ENCODE peak calls at places on chromosomes 3 and 15, in nine cellular contexts. P, Q, E, H, S, L, Z, B and N are unnamed samples.

GRCh38 chr3:32856901-32857507 is 39.2 kb downstream of the TRIM71 start:
- DNase-seq in S (no peak), L (no peak), Q (no peak), P (no peak), E (no peak), H (no peak), B (no peak), Z (no peak), N (no peak)

GRCh38 chr15:91853501-91853967 is at the start of gene SLCO3A1:
- DNase-seq in H (peak; percentile 67), B (peak; percentile 78), E (peak; percentile 44), Q (peak; percentile 69), L (peak; percentile 57), P (peak; percentile 90), Z (peak; percentile 87), S (peak; percentile 79), N (peak; percentile 76)

GRCh38 chr3:152539191-152539764 is 270.5 kb downstream of the MBNL1 start:
- DNase-seq in B (peak; percentile 16), S (no peak), L (no peak), H (no peak), Q (no peak), P (peak; percentile 17), E (no peak), Z (no peak), N (no peak)

GRCh38 chr15:86337071-86337470 is 257.4 kb downstream of the AGBL1 start:
- DNase-seq in Z (no peak), E (no peak), S (no peak), L (no peak), B (no peak), P (no peak), H (no peak), Q (no peak), N (no peak)

GRCh38 chr15:31221936-31222515 is 104.6 kb upstream of the KLF13 start:
- DNase-seq in S (no peak), B (no peak), E (no peak), Q (no peak), H (no peak), P (peak; percentile 67), Z (no peak), L (no peak), N (no peak)

GRCh38 chr3:58559586-58559985 is 17.6 kb downstream of the FAM107A start:
- DNase-seq in S (no peak), Z (no peak), L (no peak), P (no peak), H (no peak), E (no peak), B (no peak), Q (no peak), N (no peak)

GRCh38 chr3:18946524-18946923 is 201.8 kb upstream of the KCNH8 start:
- DNase-seq in P (no peak), B (peak; percentile 34), S (no peak), L (no peak), Z (no peak), E (no peak), H (no peak), Q (no peak), N (no peak)

GRCh38 chr3:122892561-122892960 is 97.7 kb downstream of the SLC49A4 start:
- DNase-seq in B (no peak), E (no peak), H (no peak), Q (no peak), S (no peak), P (no peak), Z (no peak), L (no peak), N (no peak)

GRCh38 chr15:57307527-57308193 is 68.6 kb upstream of the CGNL1 start:
- DNase-seq in B (no peak), S (no peak), Q (no peak), E (no peak), Z (peak; percentile 42), L (no peak), H (no peak), P (peak; percentile 18), N (no peak)

GRCh38 chr15:52220251-52220650 is 29.1 kb upstream of the GNB5 start:
- DNase-seq in S (no peak), E (no peak), B (no peak), Z (no peak), P (no peak), L (no peak), H (no peak), Q (peak; percentile 13), N (no peak)

GRCh38 chr3:156862338-156862737 is 36.2 kb downstream of the LEKR1 start:
- DNase-seq in H (no peak), P (no peak), Q (no peak), S (no peak), E (no peak), Z (no peak), L (no peak), B (no peak), N (no peak)

GRCh38 chr3:151156618-151157216 is 46.3 kb downstream of the GPR171 start:
- DNase-seq in H (peak; percentile 45), E (peak; percentile 65), Q (peak; percentile 74), Z (no peak), L (peak; percentile 61), S (no peak), B (peak; percentile 77), P (peak; percentile 69), N (no peak)

GRCh38 chr15:73870700-73871408 is 2.5 kb upstream of the TBC1D21 start:
- DNase-seq in Z (no peak), H (no peak), E (no peak), P (no peak), L (peak; percentile 66), B (no peak), S (no peak), Q (peak; percentile 8), N (no peak)

GRCh38 chr3:113035387-113035982 is 44.7 kb downstream of the GTPBP8 start:
- DNase-seq in Q (peak; percentile 67), P (peak; percentile 61), Z (no peak), L (peak; percentile 42), S (no peak), E (peak; percentile 52), H (peak; percentile 68), B (peak; percentile 49), N (no peak)

GRCh38 chr15:90318591-90318990 is 33.5 kb upstream of the ZNF774 start:
- DNase-seq in B (no peak), E (no peak), Z (no peak), H (no peak), Q (no peak), S (no peak), L (no peak), P (no peak), N (no peak)

GRCh38 chr3:151037746-151038145 is 47.7 kb upstream of the MED12L start:
- DNase-seq in B (no peak), Q (peak; percentile 95), E (peak; percentile 96), H (peak; percentile 12), S (no peak), L (peak; percentile 98), P (no peak), Z (peak; percentile 62), N (no peak)

GRCh38 chr15:99154271-99154670 is 49.4 kb downstream of the SYNM start:
- DNase-seq in Z (no peak), S (no peak), L (peak; percentile 42), H (no peak), P (peak; percentile 10), E (no peak), B (no peak), Q (no peak), N (no peak)

GRCh38 chr3:133676336-133677118 is 14.8 kb upstream of the TOPBP1 start:
- DNase-seq in Z (no peak), E (no peak), Q (no peak), B (no peak), P (peak; percentile 46), L (no peak), H (no peak), S (no peak), N (no peak)

GRCh38 chr15:80768158-80768557 is 11.0 kb upstream of the CEMIP start:
- DNase-seq in H (no peak), Q (no peak), Z (no peak), P (no peak), E (no peak), S (no peak), L (no peak), B (no peak), N (no peak)

GRCh38 chr15:81531141-81531592 is 157.2 kb upstream of the TMC3 start:
- DNase-seq in P (peak; percentile 15), E (peak; percentile 21), S (no peak), L (peak; percentile 71), Q (peak; percentile 4), Z (no peak), H (no peak), B (no peak), N (no peak)

GRCh38 chr3:177126015-177126773 is 71.1 kb downstream of the TBL1XR1 start:
- DNase-seq in Z (no peak), L (peak; percentile 98), S (no peak), Q (peak; percentile 90), E (peak; percentile 93), B (no peak), H (no peak), P (no peak), N (no peak)

GRCh38 chr15:29800441-29801366 is 21.6 kb downstream of the TJP1 start:
- DNase-seq in Q (no peak), L (no peak), P (no peak), Z (no peak), E (no peak), S (no peak), H (no peak), B (peak; percentile 8), N (no peak)

GRCh38 chr3:129461461-129462146 is 21.6 kb downstream of the IFT122 start:
- DNase-seq in Q (peak; percentile 91), Z (no peak), L (no peak), E (no peak), H (no peak), B (no peak), P (no peak), S (no peak), N (no peak)